ENCODE peak calls at places on chromosomes 13 and 19, in seven cellular contexts. P is GM23338; Q is cardiac muscle cell; W is pancreas; V is fibroblast of lung; J is ascending aorta; S is CD4-positive, CD25-positive, alpha-beta regulatory T cell. A is an unnamed sample.

GRCh38 chr13:85255978-85256377 is 543.2 kb downstream of the SLITRK6 start:
- DNase-seq in P (no peak), Q (peak; percentile 20), W (no peak), V (no peak), J (no peak), S (no peak), A (no peak)

GRCh38 chr19:30123109-30123508 is 181.1 kb downstream of the URI1 start:
- DNase-seq in P (no peak), Q (no peak), W (no peak), V (no peak), J (no peak), S (no peak), A (no peak)

GRCh38 chr19:43934055-43934984 is 762 bp downstream of the ZNF45 start:
- DNase-seq in P (peak; percentile 6), Q (peak; percentile 6), W (no peak), V (no peak), J (no peak), S (no peak), A (no peak)

GRCh38 chr13:95710313-95710712 is 33.4 kb downstream of the DNAJC3 start:
- DNase-seq in P (no peak), Q (peak; percentile 61), W (no peak), V (peak; percentile 73), J (no peak), S (no peak), A (no peak)

GRCh38 chr19:50790365-50790825 is at the start of gene ACP4:
- DNase-seq in P (no peak), Q (no peak), W (no peak), V (no peak), J (no peak), S (no peak), A (no peak)

GRCh38 chr19:335072-335471 is 9.5 kb downstream of the MIER2 start:
- DNase-seq in P (no peak), Q (no peak), W (no peak), V (no peak), J (no peak), S (no peak), A (no peak)

GRCh38 chr13:99028890-99029289 is 51.0 kb upstream of the DOCK9 start:
- DNase-seq in P (peak; percentile 78), Q (no peak), W (no peak), V (no peak), J (no peak), S (no peak), A (no peak)

GRCh38 chr13:28983661-28984060 is 163.5 kb downstream of the MTUS2 start:
- DNase-seq in P (no peak), Q (no peak), W (peak; percentile 43), V (no peak), J (no peak), S (no peak), A (no peak)

GRCh38 chr19:10655457-10656312 is 1.5 kb downstream of the ILF3 start:
- DNase-seq in P (peak; percentile 40), Q (peak; percentile 27), W (peak; percentile 46), V (no peak), J (no peak), S (no peak), A (no peak)

GRCh38 chr19:2627855-2628254 is 74.6 kb downstream of the GNG7 start:
- DNase-seq in P (no peak), Q (no peak), W (no peak), V (peak; percentile 39), J (no peak), S (no peak), A (no peak)

GRCh38 chr13:25422153-25422552 is 50.4 kb downstream of the ATP8A2 start:
- DNase-seq in P (no peak), Q (no peak), W (no peak), V (no peak), J (no peak), S (no peak), A (no peak)

GRCh38 chr13:42041684-42042035 is 6.8 kb upstream of the DGKH start:
- DNase-seq in P (peak; percentile 83), Q (peak; percentile 74), W (peak; percentile 46), V (peak; percentile 71), J (no peak), S (no peak), A (peak; percentile 67)

GRCh38 chr19:7602240-7602934 is 6.7 kb downstream of the CAMSAP3 start:
- DNase-seq in P (no peak), Q (peak; percentile 79), W (peak; percentile 69), V (no peak), J (no peak), S (no peak), A (peak; percentile 74)

GRCh38 chr19:4732680-4733114 is 9.1 kb upstream of the DPP9 start:
- DNase-seq in P (peak; percentile 91), Q (peak; percentile 74), W (no peak), V (peak; percentile 63), J (no peak), S (peak; percentile 43), A (no peak)

GRCh38 chr19:43519436-43520088 is 7.4 kb downstream of the ETHE1 start:
- DNase-seq in P (peak; percentile 96), Q (peak; percentile 93), W (peak; percentile 71), V (peak; percentile 89), J (no peak), S (peak; percentile 72), A (peak; percentile 77)

GRCh38 chr19:6947745-6948144 is 60.4 kb downstream of the ADGRE1 start:
- DNase-seq in P (no peak), Q (peak; percentile 62), W (no peak), V (peak; percentile 2), J (peak; percentile 13), S (no peak), A (no peak)

GRCh38 chr13:109924376-109924775 is 138.0 kb upstream of the IRS2 start:
- DNase-seq in P (no peak), Q (no peak), W (no peak), V (no peak), J (no peak), S (no peak), A (no peak)

GRCh38 chr19:16078759-16079707 is 2.7 kb downstream of the TPM4 start:
- DNase-seq in P (peak; percentile 68), Q (peak; percentile 98), W (no peak), V (peak; percentile 99), J (no peak), S (peak; percentile 65), A (peak; percentile 66)

GRCh38 chr19:54415208-54415900 is at the start of gene TTYH1:
- DNase-seq in P (peak; percentile 66), Q (no peak), W (no peak), V (no peak), J (no peak), S (no peak), A (no peak)

GRCh38 chr13:105278797-105279425 is 1256.6 kb downstream of the EFNB2 start:
- DNase-seq in P (peak; percentile 60), Q (no peak), W (no peak), V (no peak), J (no peak), S (no peak), A (no peak)

GRCh38 chr19:28878862-28879566 is 333.9 kb downstream of the UQCRFS1 start:
- DNase-seq in P (peak; percentile 94), Q (peak; percentile 83), W (peak; percentile 56), V (peak; percentile 77), J (no peak), S (peak; percentile 7), A (peak; percentile 64)

GRCh38 chr19:45103625-45104319 is 10.8 kb downstream of the PPP1R37 start:
- DNase-seq in P (no peak), Q (no peak), W (no peak), V (no peak), J (no peak), S (no peak), A (no peak)

GRCh38 chr19:45102481-45102880 is 9.5 kb downstream of the PPP1R37 start:
- DNase-seq in P (no peak), Q (no peak), W (no peak), V (no peak), J (no peak), S (no peak), A (no peak)

GRCh38 chr19:45103200-45103624 is 10.2 kb downstream of the PPP1R37 start:
- DNase-seq in P (no peak), Q (peak; percentile 21), W (no peak), V (peak; percentile 29), J (no peak), S (no peak), A (peak; percentile 65)

GRCh38 chr19:45107621-45108170 is 14.7 kb downstream of the PPP1R37 start:
- DNase-seq in P (no peak), Q (no peak), W (no peak), V (no peak), J (no peak), S (no peak), A (no peak)

DNA sequence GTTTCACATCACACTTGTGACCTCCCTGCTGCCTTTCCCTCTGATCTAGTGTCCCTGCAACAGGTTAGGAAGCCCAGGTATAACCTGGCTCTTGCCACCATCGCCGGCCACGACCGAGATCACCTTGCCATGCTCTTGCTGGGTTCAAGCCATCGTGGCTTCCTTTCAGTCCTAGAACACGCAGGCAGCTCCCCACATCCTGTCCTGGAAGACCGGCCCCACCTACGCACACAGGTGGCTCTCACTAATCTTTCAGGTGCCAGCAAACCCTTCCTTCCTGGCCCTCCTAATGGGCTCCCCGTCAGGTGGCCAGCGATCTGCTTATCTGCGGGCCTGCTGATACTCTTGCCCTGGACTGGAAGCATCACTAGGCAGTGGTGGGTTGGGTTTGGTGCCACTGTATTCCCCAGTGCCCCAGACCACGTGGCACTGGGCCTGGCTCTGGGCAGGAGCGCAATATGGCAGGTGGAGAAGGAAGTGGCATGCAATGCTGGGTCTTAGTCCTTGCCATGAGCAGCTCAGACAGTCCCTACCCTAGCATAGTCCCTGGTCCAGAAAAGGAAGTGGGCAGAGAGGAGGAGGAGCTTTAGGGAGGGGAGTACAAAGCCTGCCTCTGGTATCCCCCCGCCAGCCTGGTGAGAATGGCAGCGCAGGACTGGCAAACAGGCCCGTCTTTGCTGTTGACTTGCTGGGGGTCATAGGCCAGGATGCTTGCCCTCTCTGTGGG is 11.8 kb downstream of the PPP1R37 start:
- DNase-seq in P (no peak), Q (no peak), W (no peak), V (no peak), J (no peak), S (no peak), A (no peak)
- H3K27ac ChIP-seq in P (no peak overlapping the region), Q (no peak overlapping the region), W (peak overlapping the region; percentile 74), V (no peak overlapping the region), J (no peak overlapping the region), S (peak overlapping the region; percentile 41), A (no peak overlapping the region)

GRCh38 chr13:83325454-83325853 is 556.8 kb downstream of the SLITRK1 start:
- DNase-seq in P (no peak), Q (peak; percentile 21), W (no peak), V (peak; percentile 56), J (no peak), S (no peak), A (no peak)
- H3K27me3 ChIP-seq in P (no peaks in the 10 kb centered on the region), Q (no peaks in the 10 kb centered on the region), W (no peaks in the 10 kb centered on the region), V (no peaks in the 10 kb centered on the region), J (no peaks in the 10 kb centered on the region), S (no peaks in the 10 kb centered on the region), A (no peaks in the 10 kb centered on the region)

GRCh38 chr13:40981361-40981760 is 37.8 kb downstream of the ELF1 start:
- DNase-seq in P (no peak), Q (peak; percentile 82), W (no peak), V (peak; percentile 37), J (no peak), S (no peak), A (no peak)
- H3K27ac ChIP-seq in P (no peak overlapping the region), Q (no peak overlapping the region), W (peak overlapping the region; percentile 83), V (no peak overlapping the region), J (peak overlapping the region; percentile 75), S (peak overlapping the region; percentile 94), A (peak overlapping the region; percentile 83)

GRCh38 chr19:49775742-49776370 is 9.1 kb downstream of the AP2A1 start:
- DNase-seq in P (no peak), Q (no peak), W (no peak), V (no peak), J (no peak), S (no peak), A (no peak)
- H3K27me3 ChIP-seq in P (no peaks in the 10 kb centered on the region), Q (no peaks in the 10 kb centered on the region), W (no peaks in the 10 kb centered on the region), V (no peaks in the 10 kb centered on the region), J (no peaks in the 10 kb centered on the region), S (no peaks in the 10 kb centered on the region), A (no peaks in the 10 kb centered on the region)

GRCh38 chr19:1495051-1495798 is 4.2 kb downstream of the REEP6 start:
- DNase-seq in P (no peak), Q (no peak), W (no peak), V (no peak), J (no peak), S (no peak), A (no peak)
- H3K27ac ChIP-seq in P (no peak overlapping the region), Q (no peak overlapping the region), W (no peak overlapping the region), V (no peak overlapping the region), J (no peak overlapping the region), S (no peak overlapping the region), A (no peak overlapping the region)